ENCODE peak calls at places on chromosomes 3 and 15, in five cellular contexts. F, G, K, E and I are unnamed samples.
A peak's percentile ranks its signal among the peaks of the same experiment; 100 is the strongest.

GRCh38 chr3:169998668-169999131 is 32.1 kb downstream of the SEC62 start:
- DNase-seq in F (no peak), G (no peak), K (no peak), E (no peak), I (no peak)

GRCh38 chr15:43498988-43499387 is 6.0 kb upstream of the TP53BP1 start:
- DNase-seq in F (no peak), G (no peak), K (no peak), E (no peak), I (no peak)

GRCh38 chr3:171876651-171877272 is 33.6 kb downstream of the TMEM212 start:
- DNase-seq in F (peak; percentile 95), G (no peak), K (no peak), E (no peak), I (no peak)

GRCh38 chr3:16374047-16375019 is 109.3 kb downstream of the OXNAD1 start:
- DNase-seq in F (no peak), G (no peak), K (no peak), E (peak; percentile 5), I (peak; percentile 56)

GRCh38 chr3:150376001-150376848 is 31.9 kb upstream of the TSC22D2 start:
- DNase-seq in F (no peak), G (no peak), K (no peak), E (no peak), I (no peak)

GRCh38 chr3:40719660-40720287 is 195.0 kb downstream of the ZNF621 start:
- DNase-seq in F (peak; percentile 2), G (no peak), K (no peak), E (no peak), I (no peak)

GRCh38 chr15:66741646-66742045 is 39.6 kb downstream of the SMAD6 start:
- DNase-seq in F (no peak), G (no peak), K (no peak), E (no peak), I (no peak)

GRCh38 chr15:91104111-91104510 is 4.1 kb downstream of the SV2B start:
- DNase-seq in F (no peak), G (no peak), K (peak; percentile 82), E (no peak), I (no peak)

GRCh38 chr15:31469801-31470545 is 143.3 kb downstream of the KLF13 start:
- DNase-seq in F (no peak), G (no peak), K (no peak), E (no peak), I (no peak)

GRCh38 chr3:18556503-18556902 is 131.4 kb upstream of the SATB1 start:
- DNase-seq in F (peak; percentile 72), G (no peak), K (no peak), E (no peak), I (peak; percentile 75)

GRCh38 chr3:134002326-134002725 is 27.4 kb downstream of the SLCO2A1 start:
- DNase-seq in F (peak; percentile 6), G (no peak), K (no peak), E (no peak), I (no peak)

GRCh38 chr15:62343397-62343796 is 178.3 kb upstream of the C2CD4B start:
- DNase-seq in F (no peak), G (no peak), K (no peak), E (no peak), I (no peak)

GRCh38 chr3:185647880-185648210 is 61.8 kb downstream of the SENP2 start:
- DNase-seq in F (no peak), G (no peak), K (no peak), E (no peak), I (no peak)

GRCh38 chr3:155778441-155778840 is 27.6 kb downstream of the C3orf33 start:
- DNase-seq in F (no peak), G (no peak), K (no peak), E (no peak), I (no peak)

GRCh38 chr15:88586401-88587162 is 34.6 kb upstream of the AEN start:
- DNase-seq in F (peak; percentile 72), G (peak; percentile 72), K (no peak), E (no peak), I (no peak)

GRCh38 chr3:46857485-46858341 is 5.5 kb downstream of the MYL3 start:
- DNase-seq in F (no peak), G (no peak), K (no peak), E (no peak), I (no peak)

GRCh38 chr15:59340325-59340724 is 32.3 kb downstream of the MYO1E start:
- DNase-seq in F (no peak), G (no peak), K (no peak), E (no peak), I (no peak)

GRCh38 chr3:122100591-122101491 is 45.7 kb downstream of the CD86 start:
- DNase-seq in F (peak; percentile 31), G (no peak), K (no peak), E (no peak), I (no peak)

GRCh38 chr15:39558421-39558820 is 22.5 kb upstream of the THBS1 start:
- DNase-seq in F (no peak), G (no peak), K (no peak), E (no peak), I (no peak)

GRCh38 chr3:142211034-142211433 is 14.4 kb downstream of the GK5 start:
- DNase-seq in F (peak; percentile 8), G (peak; percentile 29), K (no peak), E (no peak), I (peak; percentile 3)

GRCh38 chr15:29270169-29270955 is 740 bp upstream of the NSMCE3 start:
- DNase-seq in F (no peak), G (peak; percentile 22), K (no peak), E (no peak), I (no peak)

GRCh38 chr3:36677331-36678007 is 86.9 kb downstream of the DCLK3 start:
- DNase-seq in F (peak; percentile 79), G (no peak), K (no peak), E (no peak), I (no peak)

GRCh38 chr3:174439621-174440349 is 419.3 kb upstream of the NAALADL2 start:
- DNase-seq in F (peak; percentile 90), G (no peak), K (no peak), E (no peak), I (no peak)

GRCh38 chr3:146026547-146026946 is 134.4 kb downstream of the PLOD2 start:
- DNase-seq in F (no peak), G (no peak), K (no peak), E (no peak), I (no peak)

GRCh38 chr15:37767841-37768455 is 166.5 kb upstream of the TMCO5A start:
- DNase-seq in F (no peak), G (no peak), K (no peak), E (no peak), I (no peak)

GRCh38 chr15:81768773-81769172 is 277.0 kb downstream of the MEX3B start:
- DNase-seq in F (no peak), G (no peak), K (no peak), E (no peak), I (no peak)

GRCh38 chr3:126732281-126733060 is 28.4 kb downstream of the CHCHD6 start:
- DNase-seq in F (no peak), G (no peak), K (no peak), E (no peak), I (no peak)

GRCh38 chr3:196996454-196997265 is 28.0 kb upstream of the PIGZ start:
- DNase-seq in F (no peak), G (no peak), K (no peak), E (no peak), I (no peak)

GRCh38 chr15:71048913-71049675 is 66.2 kb upstream of the THSD4 start:
- DNase-seq in F (peak; percentile 71), G (no peak), K (no peak), E (no peak), I (no peak)

GRCh38 chr3:34956511-34956910 is 682.8 kb upstream of the ARPP21 start:
- DNase-seq in F (no peak), G (no peak), K (no peak), E (no peak), I (no peak)

GRCh38 chr3:60890226-60890625 is 361.0 kb downstream of the FHIT start:
- DNase-seq in F (no peak), G (no peak), K (no peak), E (no peak), I (no peak)